ENCODE peak calls at places on chromosome 13, in seven cellular contexts. B is epithelial cell of prostate; I is NCI-H2107; O is psoas muscle; T is kidney tubule cell; V is CD4-positive, CD25-positive, alpha-beta regulatory T cell; J is activated naive CD4-positive, alpha-beta T cell treated with Interleukin-2 at 50 U/mL for 16 hours. L is an unnamed sample.
A peak's percentile ranks its signal among the peaks of the same experiment; 100 is the strongest.

GRCh38 chr13:99269627-99270252 is 11.6 kb upstream of the GPR18 start:
- DNase-seq in B (no peak), I (no peak), O (no peak), T (peak; percentile 55), V (peak; percentile 20), J (peak; percentile 28), L (no peak)

GRCh38 chr13:95784891-95785290 is 108.0 kb downstream of the DNAJC3 start:
- DNase-seq in B (no peak), I (no peak), O (no peak), T (peak; percentile 3), V (no peak), J (no peak), L (no peak)

GRCh38 chr13:94154362-94154761 is 325.1 kb downstream of the DCT start:
- DNase-seq in B (peak; percentile 5), I (no peak), O (peak; percentile 20), T (peak; percentile 2), V (no peak), J (no peak), L (no peak)

GRCh38 chr13:43884221-43884620 is 4.5 kb downstream of the LACC1 start:
- DNase-seq in B (no peak), I (no peak), O (no peak), T (no peak), V (no peak), J (no peak), L (no peak)

GRCh38 chr13:64993514-64994164 is 2236.5 kb downstream of the PCDH9 start:
- DNase-seq in B (no peak), I (no peak), O (no peak), T (no peak), V (no peak), J (no peak), L (no peak)

GRCh38 chr13:43156916-43157315 is 133.5 kb downstream of the DNAJC15 start:
- DNase-seq in B (no peak), I (no peak), O (no peak), T (no peak), V (no peak), J (no peak), L (no peak)

GRCh38 chr13:46698910-46699460 is 98.0 kb downstream of the ESD start:
- DNase-seq in B (no peak), I (no peak), O (no peak), T (no peak), V (no peak), J (no peak), L (no peak)

GRCh38 chr13:84607614-84608013 is 725.3 kb upstream of the SLITRK1 start:
- DNase-seq in B (peak; percentile 14), I (no peak), O (peak; percentile 19), T (peak; percentile 79), V (no peak), J (no peak), L (no peak)

GRCh38 chr13:78131811-78132210 is 213.2 kb upstream of the EDNRB start:
- DNase-seq in B (no peak), I (no peak), O (no peak), T (no peak), V (no peak), J (no peak), L (no peak)

GRCh38 chr13:34246511-34246910 is 428.6 kb downstream of the RFC3 start:
- DNase-seq in B (no peak), I (no peak), O (no peak), T (peak; percentile 21), V (no peak), J (no peak), L (no peak)

GRCh38 chr13:20717581-20718542 is 14.4 kb downstream of the IL17D start:
- DNase-seq in B (no peak), I (no peak), O (peak; percentile 60), T (no peak), V (no peak), J (no peak), L (no peak)

GRCh38 chr13:65892859-65893258 is 1337.3 kb downstream of the PCDH9 start:
- DNase-seq in B (no peak), I (no peak), O (no peak), T (peak; percentile 6), V (no peak), J (no peak), L (no peak)

GRCh38 chr13:60080871-60081270 is 82.9 kb downstream of the DIAPH3 start:
- DNase-seq in B (no peak), I (no peak), O (no peak), T (no peak), V (no peak), J (no peak), L (no peak)

GRCh38 chr13:38417727-38418126 is 68.1 kb downstream of the UFM1 start:
- DNase-seq in B (no peak), I (no peak), O (no peak), T (peak; percentile 27), V (no peak), J (no peak), L (no peak)

GRCh38 chr13:42048323-42048624 is 174 bp upstream of the DGKH start:
- DNase-seq in B (no peak), I (no peak), O (no peak), T (no peak), V (no peak), J (peak; percentile 16), L (no peak)

GRCh38 chr13:51869921-51870320 is 8.2 kb downstream of the CCDC70 start:
- DNase-seq in B (no peak), I (no peak), O (no peak), T (no peak), V (no peak), J (no peak), L (no peak)

GRCh38 chr13:111472083-111472482 is 151.6 kb downstream of the TEX29 start:
- DNase-seq in B (no peak), I (no peak), O (no peak), T (no peak), V (no peak), J (no peak), L (no peak)

GRCh38 chr13:50893211-50893852 is 16.3 kb upstream of the RNASEH2B start:
- DNase-seq in B (no peak), I (peak; percentile 3), O (no peak), T (no peak), V (no peak), J (no peak), L (peak; percentile 53)

GRCh38 chr13:30880756-30881155 is 25.3 kb upstream of the MEDAG start:
- DNase-seq in B (no peak), I (no peak), O (no peak), T (peak; percentile 74), V (no peak), J (no peak), L (no peak)

GRCh38 chr13:46962286-46962941 is 65.6 kb upstream of the HTR2A start:
- DNase-seq in B (no peak), I (no peak), O (no peak), T (peak; percentile 72), V (no peak), J (no peak), L (no peak)

GRCh38 chr13:96898212-96898611 is 96.1 kb downstream of the OXGR1 start:
- DNase-seq in B (no peak), I (no peak), O (no peak), T (no peak), V (no peak), J (no peak), L (no peak)

GRCh38 chr13:30113983-30114491 is 193.3 kb downstream of the KATNAL1 start:
- DNase-seq in B (no peak), I (no peak), O (no peak), T (peak; percentile 62), V (no peak), J (no peak), L (no peak)

GRCh38 chr13:21106089-21106488 is 44.7 kb upstream of the LATS2 start:
- DNase-seq in B (no peak), I (no peak), O (no peak), T (peak; percentile 38), V (no peak), J (no peak), L (no peak)

GRCh38 chr13:31556376-31556775 is 182.9 kb upstream of the RXFP2 start:
- DNase-seq in B (no peak), I (no peak), O (no peak), T (peak; percentile 22), V (no peak), J (no peak), L (no peak)

GRCh38 chr13:110546933-110547332 is 14.6 kb downstream of the RAB20 start:
- DNase-seq in B (peak; percentile 79), I (no peak), O (peak; percentile 76), T (peak; percentile 88), V (no peak), J (no peak), L (no peak)

GRCh38 chr13:51453308-51453958 is 597 bp upstream of the INTS6 start:
- DNase-seq in B (no peak), I (peak; percentile 43), O (peak; percentile 85), T (no peak), V (peak; percentile 76), J (peak; percentile 82), L (peak; percentile 66)

GRCh38 chr13:113947321-113948033 is 26.4 kb downstream of the C13orf46 start:
- DNase-seq in B (no peak), I (no peak), O (peak; percentile 68), T (peak; percentile 62), V (no peak), J (no peak), L (no peak)

GRCh38 chr13:68047889-68048288 is 817.8 kb upstream of the PCDH9 start:
- DNase-seq in B (peak; percentile 5), I (no peak), O (no peak), T (peak; percentile 42), V (no peak), J (no peak), L (no peak)